ENCODE peak calls at places on chromosomes 11 and 22, in nine cellular contexts. U is GM23338, V is choroid plexus epithelial cell, L is uterus, M is Caco-2, H is heart left ventricle, J is pancreas, F is left lung, O is neuronal stem cell. N is an unnamed sample.

GRCh38 chr11:95531116-95531515 is 258.5 kb downstream of the FAM76B start:
- DNase-seq in U (peak; percentile 7), V (no peak), L (no peak), M (no peak), H (no peak), J (no peak), F (no peak), O (no peak), N (no peak)

GRCh38 chr11:635945-636510 is 1.0 kb upstream of the DRD4 start:
- DNase-seq in U (no peak), V (no peak), L (no peak), M (no peak), H (no peak), J (no peak), F (no peak), O (no peak), N (no peak)

GRCh38 chr11:119721129-119722120 is 7.6 kb downstream of the NECTIN1 start:
- DNase-seq in U (peak; percentile 82), V (peak; percentile 27), L (no peak), M (peak; percentile 66), H (peak; percentile 52), J (peak; percentile 44), F (no peak), O (peak; percentile 48), N (peak; percentile 64)

GRCh38 chr11:16981651-16982194 is 32.5 kb downstream of the PLEKHA7 start:
- DNase-seq in U (peak; percentile 51), V (peak; percentile 47), L (no peak), M (no peak), H (no peak), J (peak; percentile 72), F (peak; percentile 45), O (peak; percentile 76), N (no peak)

GRCh38 chr11:69965821-69966582 is 112.1 kb upstream of the ANO1 start:
- DNase-seq in U (no peak), V (no peak), L (no peak), M (peak; percentile 93), H (no peak), J (no peak), F (no peak), O (no peak), N (peak; percentile 30)

GRCh38 chr11:9459573-9460321 is 1.1 kb upstream of the ZNF143 start:
- DNase-seq in U (peak; percentile 41), V (peak; percentile 76), L (peak; percentile 32), M (peak; percentile 43), H (no peak), J (no peak), F (no peak), O (peak; percentile 17), N (peak; percentile 32)

GRCh38 chr11:96303980-96304379 is 39.0 kb downstream of the MAML2 start:
- DNase-seq in U (no peak), V (no peak), L (no peak), M (no peak), H (no peak), J (no peak), F (no peak), O (no peak), N (no peak)

GRCh38 chr11:108947654-108948570 is 283.0 kb downstream of the DDX10 start:
- DNase-seq in U (no peak), V (peak; percentile 59), L (no peak), M (no peak), H (no peak), J (no peak), F (no peak), O (no peak), N (no peak)

GRCh38 chr11:61511383-61511782 is 2.8 kb downstream of the LRRC10B start:
- DNase-seq in U (no peak), V (no peak), L (no peak), M (no peak), H (no peak), J (no peak), F (no peak), O (no peak), N (no peak)

GRCh38 chr11:61510980-61511373 is 2.4 kb downstream of the LRRC10B start:
- DNase-seq in U (no peak), V (no peak), L (no peak), M (no peak), H (no peak), J (no peak), F (no peak), O (no peak), N (no peak)

GRCh38 chr11:61512435-61512834 is 3.9 kb downstream of the LRRC10B start:
- DNase-seq in U (no peak), V (no peak), L (no peak), M (no peak), H (no peak), J (no peak), F (no peak), O (no peak), N (peak; percentile 65)

GRCh38 chr11:61514050-61514917 is 5.7 kb downstream of the LRRC10B start:
- DNase-seq in U (peak; percentile 43), V (no peak), L (no peak), M (no peak), H (no peak), J (no peak), F (no peak), O (no peak), N (no peak)

DNA sequence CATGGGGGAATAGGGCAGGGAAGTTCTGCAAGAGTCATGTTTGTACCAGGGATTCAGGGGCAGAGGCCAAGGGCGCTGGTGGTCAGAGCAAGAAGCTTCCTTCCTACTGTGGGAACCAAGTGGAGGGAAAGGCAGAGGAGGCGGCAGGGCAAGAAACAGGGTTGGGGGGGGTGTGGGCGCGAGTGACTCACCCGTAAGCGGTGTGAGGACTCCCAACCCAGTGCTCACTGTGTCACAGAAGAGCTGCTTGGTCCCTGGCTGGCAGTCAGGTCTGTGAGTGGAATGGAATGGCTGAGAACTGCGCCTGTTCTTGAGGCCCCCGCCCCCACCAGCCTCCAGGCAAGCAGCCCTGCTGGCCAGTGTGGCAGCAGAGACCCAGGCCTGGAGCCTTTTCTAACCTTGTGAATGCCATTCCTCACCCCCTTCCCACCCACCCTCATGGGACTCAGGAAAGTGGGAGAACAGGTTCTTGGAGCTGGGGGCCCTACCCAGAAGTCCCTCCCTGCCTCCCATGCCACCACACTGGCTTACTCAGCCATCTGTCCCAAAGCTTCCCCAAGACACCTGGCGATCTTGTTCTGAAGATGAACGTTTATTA is 4.7 kb downstream of the LRRC10B start:
- DNase-seq in U (no peak), V (no peak), L (no peak), M (peak; percentile 49), H (no peak), J (no peak), F (no peak), O (no peak), N (no peak)
- H3K4me3 ChIP-seq in U (no peak overlapping the region), V (no peak overlapping the region), L (no peak overlapping the region), M (no peak overlapping the region), H (no peak overlapping the region), J (no peak overlapping the region), F (no peak overlapping the region), O (no peak overlapping the region), N (no peak overlapping the region)

GRCh38 chr11:10749476-10749875 is 1.6 kb upstream of the CTR9 start:
- DNase-seq in U (no peak), V (no peak), L (no peak), M (no peak), H (no peak), J (no peak), F (no peak), O (no peak), N (no peak)

GRCh38 chr11:10752061-10752460 is 1.0 kb downstream of the CTR9 start:
- DNase-seq in U (no peak), V (no peak), L (no peak), M (no peak), H (no peak), J (no peak), F (no peak), O (no peak), N (peak; percentile 27)

GRCh38 chr11:10751581-10751940 is 515 bp downstream of the CTR9 start:
- DNase-seq in U (peak; percentile 29), V (no peak), L (no peak), M (no peak), H (no peak), J (no peak), F (no peak), O (no peak), N (no peak)

GRCh38 chr11:10750838-10751580 is at the start of gene CTR9:
- DNase-seq in U (peak; percentile 95), V (peak; percentile 93), L (peak; percentile 93), M (peak; percentile 97), H (peak; percentile 96), J (peak; percentile 94), F (peak; percentile 95), O (peak; percentile 85), N (peak; percentile 88)

GRCh38 chr11:10752486-10752885 is 1.4 kb downstream of the CTR9 start:
- DNase-seq in U (no peak), V (no peak), L (no peak), M (no peak), H (no peak), J (no peak), F (no peak), O (no peak), N (no peak)
- H3K4me3 ChIP-seq in U (peak overlapping the region; percentile 94), V (peak overlapping the region; percentile 6), L (no peak overlapping the region), M (peak overlapping the region; percentile 70), H (no peak overlapping the region), J (peak overlapping the region; percentile 86), F (no peak overlapping the region), O (no peak overlapping the region), N (peak overlapping the region; percentile 88)

GRCh38 chr22:40712311-40712710 is 33.0 kb downstream of the MCHR1 start:
- DNase-seq in U (no peak), V (no peak), L (no peak), M (no peak), H (no peak), J (no peak), F (no peak), O (no peak), N (no peak)

GRCh38 chr22:40716116-40716515 is 36.8 kb downstream of the MCHR1 start:
- DNase-seq in U (no peak), V (no peak), L (no peak), M (no peak), H (no peak), J (no peak), F (no peak), O (no peak), N (no peak)

GRCh38 chr22:40709752-40710413 is 30.6 kb downstream of the MCHR1 start:
- DNase-seq in U (peak; percentile 58), V (peak; percentile 61), L (peak; percentile 66), M (no peak), H (peak; percentile 56), J (no peak), F (peak; percentile 40), O (no peak), N (no peak)

GRCh38 chr22:40718250-40719204 is 39.2 kb downstream of the MCHR1 start:
- DNase-seq in U (no peak), V (no peak), L (no peak), M (no peak), H (no peak), J (no peak), F (no peak), O (no peak), N (no peak)

DNA sequence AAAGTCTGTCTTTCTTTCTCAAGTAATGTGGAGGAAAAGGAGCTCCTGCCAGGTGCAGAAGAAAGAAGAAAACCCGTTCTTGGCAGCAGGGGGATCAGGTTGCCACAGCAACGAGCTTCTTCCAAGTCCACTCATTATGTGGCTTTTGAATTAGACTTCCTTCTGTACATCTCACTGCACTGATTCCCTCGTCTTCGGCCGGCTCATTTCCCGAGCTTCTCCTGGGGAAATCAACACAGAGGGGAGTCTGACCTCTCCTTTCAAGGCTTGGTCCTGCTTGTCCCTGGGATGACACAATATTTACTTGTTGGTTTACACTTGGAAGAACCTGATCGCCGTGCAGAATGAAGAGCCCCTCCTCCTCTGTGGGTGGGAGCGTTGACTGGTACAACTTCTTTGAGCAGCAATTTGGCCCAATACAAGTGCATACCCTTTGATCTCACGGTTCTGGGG is 35.3 kb downstream of the MCHR1 start:
- DNase-seq in U (peak; percentile 77), V (peak; percentile 83), L (peak; percentile 63), M (peak; percentile 72), H (no peak), J (no peak), F (no peak), O (peak; percentile 91), N (no peak)
- H3K4me3 ChIP-seq in U (peak overlapping the region; percentile 3), V (no peak overlapping the region), L (no peak overlapping the region), M (no peak overlapping the region), H (no peak overlapping the region), J (no peak overlapping the region), F (no peak overlapping the region), O (no peak overlapping the region), N (no peak overlapping the region)

DNA sequence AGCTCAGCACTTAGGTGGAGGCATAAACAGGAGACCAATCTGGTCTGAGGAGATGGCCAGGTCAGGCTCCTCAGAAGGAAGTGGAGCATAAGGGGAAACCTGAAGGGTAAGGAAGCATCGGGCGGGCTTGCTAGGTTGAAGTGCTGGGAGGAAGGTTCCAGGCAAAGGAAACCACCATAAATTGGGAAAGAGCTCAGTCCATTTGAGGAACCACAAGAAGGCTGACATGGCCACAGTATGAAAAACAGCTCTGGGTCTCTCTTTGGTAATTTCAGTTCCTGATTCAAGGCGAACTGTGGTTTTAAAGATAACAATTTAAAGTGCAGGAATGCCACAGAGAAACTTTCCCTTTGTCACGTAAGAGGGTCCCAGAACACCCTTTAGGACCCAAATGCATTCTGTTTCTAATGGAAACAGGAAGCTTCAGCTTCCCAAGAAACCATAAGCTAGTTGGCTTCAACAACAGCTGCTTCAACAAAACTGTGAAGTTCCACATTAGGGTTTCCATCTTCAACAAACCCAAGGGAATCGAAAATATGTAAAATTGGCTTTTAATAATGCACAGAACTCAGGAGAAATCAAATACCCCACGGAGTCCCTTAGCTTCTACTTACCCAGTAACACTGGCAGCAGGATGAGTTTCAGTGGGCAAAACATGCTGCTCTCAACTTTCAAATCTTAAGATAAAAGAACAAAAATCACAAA is 10.4 kb downstream of the JAML start:
- DNase-seq in U (no peak), V (no peak), L (no peak), M (no peak), H (no peak), J (no peak), F (peak; percentile 60), O (no peak), N (no peak)
- H3K4me3 ChIP-seq in U (no peak overlapping the region), V (no peak overlapping the region), L (no peak overlapping the region), M (peak overlapping the region; percentile 18), H (no peak overlapping the region), J (no peak overlapping the region), F (no peak overlapping the region), O (no peak overlapping the region), N (no peak overlapping the region)

N was measured in small intestine.